ENCODE peak calls at places on chromosomes 12 and 14, in nine cellular contexts. K is ACHN; X is SW480; M is activated T-cell treated with anti-CD3 and anti-CD28 coated beads, Interleukin-2, amount 50 U/mL, for 72 hours; R is small intestine; T is psoas muscle; W is fibroblast of lung; U is CD8-positive, alpha-beta memory T cell; C is smooth muscle cell of the brain vasculature. O is an unnamed sample.

GRCh38 chr12:53048033-53048779 is 1.7 kb upstream of the TNS2 start:
- DNase-seq in K (peak; percentile 53), X (peak; percentile 83), M (no peak), R (peak; percentile 63), T (peak; percentile 83), W (no peak), U (no peak), C (no peak), O (no peak)

GRCh38 chr14:35637269-35637668 is 103.3 kb downstream of the INSM2 start:
- DNase-seq in K (no peak), X (no peak), M (no peak), R (no peak), T (no peak), W (no peak), U (no peak), C (no peak), O (no peak)

GRCh38 chr12:117277875-117278274 is 83.6 kb downstream of the NOS1 start:
- DNase-seq in K (no peak), X (no peak), M (no peak), R (no peak), T (no peak), W (no peak), U (no peak), C (no peak), O (no peak)

GRCh38 chr12:115953450-115953849 is 324.0 kb downstream of the MED13L start:
- DNase-seq in K (no peak), X (no peak), M (no peak), R (no peak), T (no peak), W (no peak), U (no peak), C (no peak), O (no peak)

GRCh38 chr12:111430418-111431353 is 25.0 kb downstream of the SH2B3 start:
- DNase-seq in K (no peak), X (no peak), M (peak; percentile 77), R (no peak), T (no peak), W (no peak), U (peak; percentile 83), C (no peak), O (no peak)

GRCh38 chr12:43728117-43728516 is 30.5 kb downstream of the PUS7L start:
- DNase-seq in K (peak; percentile 37), X (no peak), M (no peak), R (no peak), T (no peak), W (no peak), U (no peak), C (no peak), O (no peak)

GRCh38 chr12:30425445-30425844 is 270.2 kb downstream of the IPO8 start:
- DNase-seq in K (no peak), X (no peak), M (no peak), R (no peak), T (no peak), W (no peak), U (no peak), C (no peak), O (no peak)

GRCh38 chr14:95620659-95621059 is 65.6 kb upstream of the TCL1B start:
- DNase-seq in K (no peak), X (no peak), M (no peak), R (no peak), T (no peak), W (no peak), U (no peak), C (no peak), O (no peak)

GRCh38 chr14:69323266-69323966 is 63.5 kb downstream of the GALNT16 start:
- DNase-seq in K (no peak), X (no peak), M (no peak), R (no peak), T (no peak), W (no peak), U (no peak), C (no peak), O (no peak)

GRCh38 chr14:36524874-36525745 is 5.1 kb upstream of the NKX2-1 start:
- DNase-seq in K (peak; percentile 14), X (peak; percentile 46), M (peak; percentile 52), R (no peak), T (no peak), W (no peak), U (no peak), C (no peak), O (no peak)

GRCh38 chr14:61398221-61398620 is 76.8 kb downstream of the PRKCH start:
- DNase-seq in K (no peak), X (no peak), M (no peak), R (no peak), T (no peak), W (no peak), U (no peak), C (no peak), O (no peak)

GRCh38 chr14:60945984-60946383 is 34.9 kb downstream of the TRMT5 start:
- DNase-seq in K (no peak), X (no peak), M (no peak), R (no peak), T (no peak), W (peak; percentile 42), U (no peak), C (no peak), O (no peak)

GRCh38 chr14:81176224-81176623 is 44.5 kb downstream of the GTF2A1 start:
- DNase-seq in K (no peak), X (no peak), M (no peak), R (peak; percentile 42), T (peak; percentile 19), W (no peak), U (no peak), C (no peak), O (no peak)

GRCh38 chr14:24382103-24382377 is 14.1 kb downstream of the NFATC4 start:
- DNase-seq in K (no peak), X (no peak), M (no peak), R (no peak), T (no peak), W (no peak), U (no peak), C (no peak), O (no peak)

GRCh38 chr14:106657460-106657859 is 1131.1 kb downstream of the TMEM121 start:
- DNase-seq in K (no peak), X (no peak), M (peak; percentile 75), R (peak; percentile 7), T (no peak), W (no peak), U (peak; percentile 64), C (no peak), O (no peak)